ENCODE peak calls at places on chromosome 20, in seven cellular contexts. X, S, T, C, W, A and N are unnamed samples.

GRCh38 chr20:19789446-19789845 is 31.4 kb downstream of the RIN2 start:
- DNase-seq in X (no peak), S (no peak), T (no peak), C (no peak), W (no peak), A (no peak), N (no peak)

GRCh38 chr20:41526327-41526726 is 91.8 kb downstream of the CHD6 start:
- DNase-seq in X (no peak), S (no peak), T (peak; percentile 19), C (no peak), W (no peak), A (no peak), N (no peak)

GRCh38 chr20:21047981-21048380 is 58.2 kb downstream of the LINC00237 start:
- DNase-seq in X (no peak), S (no peak), T (no peak), C (no peak), W (no peak), A (no peak), N (no peak)

GRCh38 chr20:4053516-4053919 is 38.2 kb upstream of the RNF24 start:
- DNase-seq in X (peak; percentile 56), S (no peak), T (no peak), C (no peak), W (no peak), A (no peak), N (peak; percentile 6)

GRCh38 chr20:25197173-25197869 is 1.8 kb downstream of the ENTPD6 start:
- DNase-seq in X (no peak), S (no peak), T (no peak), C (no peak), W (no peak), A (no peak), N (no peak)

GRCh38 chr20:25054133-25054820 is 3.7 kb downstream of the ACSS1 start:
- DNase-seq in X (no peak), S (no peak), T (no peak), C (no peak), W (peak; percentile 28), A (no peak), N (no peak)

GRCh38 chr20:41387433-41387832 is 20.8 kb upstream of the EMILIN3 start:
- DNase-seq in X (peak; percentile 11), S (no peak), T (peak; percentile 35), C (no peak), W (no peak), A (peak; percentile 35), N (no peak)

GRCh38 chr20:44029848-44030230 is 115.2 kb downstream of the TOX2 start:
- DNase-seq in X (no peak), S (no peak), T (no peak), C (no peak), W (no peak), A (no peak), N (no peak)

GRCh38 chr20:5843054-5843731 is 93.0 kb downstream of the SHLD1 start:
- DNase-seq in X (no peak), S (peak; percentile 17), T (no peak), C (no peak), W (no peak), A (no peak), N (no peak)

GRCh38 chr20:57727863-57728262 is 18.0 kb upstream of the PMEPA1 start:
- DNase-seq in X (no peak), S (no peak), T (no peak), C (no peak), W (no peak), A (no peak), N (no peak)

GRCh38 chr20:31712564-31713311 is 9.9 kb downstream of the BCL2L1 start:
- DNase-seq in X (peak; percentile 63), S (peak; percentile 70), T (peak; percentile 75), C (peak; percentile 83), W (peak; percentile 78), A (peak; percentile 84), N (no peak)

GRCh38 chr20:2261105-2261504 is 34.7 kb upstream of the TGM3 start:
- DNase-seq in X (no peak), S (no peak), T (no peak), C (no peak), W (no peak), A (no peak), N (no peak)

GRCh38 chr20:57662028-57662312 is 41.7 kb upstream of the ZBP1 start:
- DNase-seq in X (no peak), S (no peak), T (no peak), C (no peak), W (peak; percentile 11), A (peak; percentile 10), N (no peak)

GRCh38 chr20:4112490-4113420 is 97.4 kb upstream of the RNF24 start:
- DNase-seq in X (no peak), S (peak; percentile 72), T (no peak), C (no peak), W (no peak), A (peak; percentile 57), N (no peak)

GRCh38 chr20:9161308-9161707 is 92.4 kb downstream of the PLCB4 start:
- DNase-seq in X (no peak), S (no peak), T (no peak), C (no peak), W (no peak), A (no peak), N (no peak)

GRCh38 chr20:58222446-58222845 is 6.0 kb downstream of the ANKRD60 start:
- DNase-seq in X (no peak), S (no peak), T (no peak), C (no peak), W (no peak), A (no peak), N (no peak)

DNA sequence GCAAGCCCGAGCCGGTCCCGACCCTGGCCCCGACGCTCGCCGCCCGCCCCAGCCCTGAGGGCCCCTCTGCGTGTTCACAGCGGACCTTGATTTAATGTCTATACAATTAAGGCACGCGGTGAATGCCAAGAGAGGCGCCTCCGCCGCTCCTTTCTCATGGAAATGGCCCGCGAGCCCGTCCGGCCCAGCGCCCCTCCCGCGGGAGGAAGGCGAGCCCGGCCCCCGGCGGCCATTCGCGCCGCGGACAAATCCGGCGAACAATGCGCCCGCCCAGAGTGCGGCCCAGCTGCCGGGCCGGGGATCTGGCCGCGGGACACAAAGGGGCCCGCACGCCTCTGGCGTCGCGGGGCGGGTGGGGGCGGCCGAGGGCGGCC is 37.5 kb downstream of the YTHDF1 start:
- DNase-seq in X (no peak), S (no peak), T (no peak), C (peak; percentile 68), W (no peak), A (no peak), N (no peak)
- H3K4me3 ChIP-seq in X (no peak overlapping the region), S (no peak overlapping the region), T (no peak overlapping the region), C (peak overlapping the region; percentile 79), W (no peak overlapping the region), A (no peak overlapping the region), N (no peak overlapping the region)

DNA sequence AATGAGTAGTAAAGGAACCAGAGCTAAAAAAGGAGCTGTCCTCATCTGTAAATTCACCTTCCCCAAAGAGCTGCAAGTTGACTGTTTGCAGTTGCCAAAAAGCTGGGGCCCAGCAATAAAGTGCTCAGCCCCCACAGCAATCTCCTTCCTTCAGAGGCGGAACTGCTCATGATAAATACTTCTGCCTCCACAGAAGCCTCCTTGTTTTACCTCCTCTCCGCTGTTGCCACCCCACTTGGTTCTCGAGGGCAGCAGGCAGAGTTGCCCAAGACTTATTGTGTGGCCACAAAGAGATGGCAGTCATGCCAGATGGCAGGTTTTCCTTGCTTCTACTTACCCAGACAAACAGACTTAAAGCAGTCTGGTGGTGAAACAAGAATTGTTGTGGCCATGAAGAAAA is 66.3 kb downstream of the SLX4IP start:
- DNase-seq in X (no peak), S (no peak), T (no peak), C (no peak), W (peak; percentile 63), A (peak; percentile 65), N (no peak)
- H3K4me3 ChIP-seq in X (peak overlapping the region; percentile 30), S (no peak overlapping the region), T (no peak overlapping the region), C (no peak overlapping the region), W (no peak overlapping the region), A (no peak overlapping the region), N (peak overlapping the region; percentile 24)

GRCh38 chr20:61288331-61288784 is 36.3 kb downstream of the CDH4 start:
- DNase-seq in X (no peak), S (no peak), T (no peak), C (no peak), W (no peak), A (no peak), N (no peak)

GRCh38 chr20:61284752-61285151 is 32.7 kb downstream of the CDH4 start:
- DNase-seq in X (no peak), S (no peak), T (no peak), C (no peak), W (no peak), A (no peak), N (no peak)

GRCh38 chr20:61285152-61285645 is 33.1 kb downstream of the CDH4 start:
- DNase-seq in X (no peak), S (no peak), T (no peak), C (no peak), W (no peak), A (no peak), N (no peak)

GRCh38 chr20:61287583-61287982 is 35.5 kb downstream of the CDH4 start:
- DNase-seq in X (no peak), S (no peak), T (no peak), C (no peak), W (no peak), A (no peak), N (no peak)

DNA sequence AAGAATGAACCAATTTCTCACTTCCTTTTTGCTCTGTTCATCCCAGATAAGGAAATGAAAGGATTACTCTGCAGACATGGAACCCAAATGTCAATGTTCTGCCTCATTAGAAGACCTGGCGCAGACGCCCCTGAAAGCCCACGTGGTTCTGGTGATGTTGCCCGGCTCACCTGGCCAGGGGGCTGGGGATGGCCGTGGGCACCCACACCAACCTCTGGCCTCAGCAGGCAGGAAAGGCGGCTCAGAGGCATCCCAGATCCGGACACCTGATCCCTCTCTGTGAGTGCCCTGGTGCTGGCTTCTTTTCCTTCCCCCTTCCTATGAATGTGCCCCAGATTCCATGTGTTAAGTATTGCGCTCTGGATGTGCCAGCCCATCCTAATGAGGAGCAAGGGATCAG is 33.6 kb downstream of the CDH4 start:
- DNase-seq in X (no peak), S (no peak), T (no peak), C (no peak), W (no peak), A (no peak), N (no peak)
- H3K4me3 ChIP-seq in X (no peak overlapping the region), S (no peak overlapping the region), T (no peak overlapping the region), C (no peak overlapping the region), W (no peak overlapping the region), A (no peak overlapping the region), N (no peak overlapping the region)

GRCh38 chr20:59382326-59382725 is 81.9 kb downstream of the EDN3 start:
- DNase-seq in X (no peak), S (no peak), T (no peak), C (no peak), W (no peak), A (no peak), N (no peak)

GRCh38 chr20:59371429-59371828 is 71.0 kb downstream of the EDN3 start:
- DNase-seq in X (no peak), S (no peak), T (no peak), C (no peak), W (no peak), A (no peak), N (no peak)

GRCh38 chr20:59381658-59382057 is 81.2 kb downstream of the EDN3 start:
- DNase-seq in X (no peak), S (no peak), T (no peak), C (no peak), W (no peak), A (no peak), N (no peak)

GRCh38 chr20:59376109-59376841 is 75.9 kb downstream of the EDN3 start:
- DNase-seq in X (no peak), S (no peak), T (no peak), C (no peak), W (no peak), A (no peak), N (no peak)

GRCh38 chr20:59377046-59377445 is 76.6 kb downstream of the EDN3 start:
- DNase-seq in X (no peak), S (no peak), T (no peak), C (no peak), W (no peak), A (no peak), N (no peak)
- H3K4me3 ChIP-seq in X (no peak overlapping the region), S (no peak overlapping the region), T (no peak overlapping the region), C (no peak overlapping the region), W (no peak overlapping the region), A (no peak overlapping the region), N (no peak overlapping the region)